ENCODE peak calls at places on chromosome 13, in seven cellular contexts. O is cardiac fibroblast; Y is activated CD4-positive, CD25-positive, alpha-beta regulatory T cell treated with anti-CD3 and anti-CD28 coated beads, Interleukin-2, amount 50 U/mL, for 16 hours; H is AG08396; P is non-pigmented ciliary epithelial cell; B is adrenal gland; X is nucleus accumbens. C is an unnamed sample.

GRCh38 chr13:36090592-36090991 is 40.6 kb downstream of the DCLK1 start:
- DNase-seq in O (no peak), Y (no peak), H (no peak), P (no peak), B (no peak), X (no peak), C (no peak)

GRCh38 chr13:20505405-20506366 is 20.0 kb downstream of the CRYL1 start:
- DNase-seq in O (no peak), Y (no peak), H (no peak), P (no peak), B (no peak), X (no peak), C (no peak)

GRCh38 chr13:94617389-94618000 is 15.8 kb downstream of the GPR180 start:
- DNase-seq in O (peak; percentile 36), Y (peak; percentile 15), H (no peak), P (no peak), B (peak; percentile 24), X (no peak), C (peak; percentile 48)

GRCh38 chr13:113044431-113045114 is 61.0 kb upstream of the F7 start:
- DNase-seq in O (no peak), Y (no peak), H (peak; percentile 63), P (no peak), B (no peak), X (peak; percentile 78), C (peak; percentile 91)

GRCh38 chr13:112368883-112369282 is 7.3 kb upstream of the SPACA7 start:
- DNase-seq in O (no peak), Y (no peak), H (no peak), P (no peak), B (no peak), X (no peak), C (no peak)

GRCh38 chr13:43815204-43815603 is 28.4 kb upstream of the ENOX1 start:
- DNase-seq in O (peak; percentile 47), Y (no peak), H (peak; percentile 57), P (no peak), B (no peak), X (no peak), C (no peak)

GRCh38 chr13:64165826-64166225 is 2750.2 kb upstream of the PCDH20 start:
- DNase-seq in O (no peak), Y (no peak), H (no peak), P (no peak), B (no peak), X (no peak), C (no peak)

GRCh38 chr13:42232671-42233070 is 39.3 kb upstream of the AKAP11 start:
- DNase-seq in O (no peak), Y (no peak), H (no peak), P (no peak), B (no peak), X (no peak), C (no peak)

GRCh38 chr13:27921961-27922910 is 2.4 kb downstream of the PDX1 start:
- DNase-seq in O (no peak), Y (no peak), H (no peak), P (no peak), B (no peak), X (no peak), C (no peak)

GRCh38 chr13:20446900-20447299 is 78.8 kb downstream of the CRYL1 start:
- DNase-seq in O (no peak), Y (no peak), H (no peak), P (no peak), B (no peak), X (no peak), C (no peak)

GRCh38 chr13:75788494-75788991 is 152.4 kb downstream of the LMO7 start:
- DNase-seq in O (peak; percentile 87), Y (no peak), H (peak; percentile 18), P (peak; percentile 78), B (no peak), X (no peak), C (no peak)

GRCh38 chr13:83065136-83065535 is 817.1 kb downstream of the SLITRK1 start:
- DNase-seq in O (peak; percentile 34), Y (no peak), H (peak; percentile 10), P (no peak), B (peak; percentile 13), X (no peak), C (no peak)

GRCh38 chr13:19151581-19152263 is 29.9 kb downstream of the TUBA3C start:
- DNase-seq in O (no peak), Y (no peak), H (no peak), P (no peak), B (no peak), X (no peak), C (no peak)

GRCh38 chr13:30832845-30833332 is 73.2 kb upstream of the MEDAG start:
- DNase-seq in O (peak; percentile 70), Y (no peak), H (no peak), P (no peak), B (peak; percentile 83), X (no peak), C (peak; percentile 49)